ENCODE peak calls at places on chromosomes 13 and 19, in four cellular contexts. X is activated CD8-positive, alpha-beta T cell treated with anti-CD3 and anti-CD28 coated beads, Interleukin-2, amount 10 ng/mL, durations not matched to agents 7 days and 5 days; U is central memory CD8-positive, alpha-beta T cell; L is aorta. N is an unnamed sample.

GRCh38 chr19:16536130-16536529 is 6.1 kb downstream of the CHERP start:
- ATAC-seq in U (no peak), L (no peak), X (no peak), N (no peak)

GRCh38 chr13:81446441-81446840 is 1105.5 kb upstream of the SPRY2 start:
- ATAC-seq in X (no peak), U (no peak), L (no peak), N (no peak)

GRCh38 chr13:95176611-95177259 is 124.5 kb downstream of the ABCC4 start:
- ATAC-seq in X (peak), L (no peak), U (no peak), N (no peak)

GRCh38 chr19:43625918-43626579 is 6.6 kb upstream of the ZNF428 start:
- ATAC-seq in U (no peak), L (no peak), X (no peak), N (no peak)

GRCh38 chr19:3350014-3350663 is 16.2 kb upstream of the NFIC start:
- ATAC-seq in U (no peak), L (no peak), X (no peak), N (no peak)

GRCh38 chr19:40242480-40242879 is 16.0 kb upstream of the CCNP start:
- ATAC-seq in U (no peak), L (no peak), X (no peak), N (no peak)

GRCh38 chr19:55678121-55678671 is 3.2 kb downstream of the EPN1 start:
- ATAC-seq in X (no peak), L (no peak), U (no peak), N (peak)

GRCh38 chr13:64639206-64639605 is 2590.9 kb downstream of the PCDH9 start:
- ATAC-seq in U (no peak), X (no peak), L (no peak), N (no peak)

GRCh38 chr13:79382545-79383275 is 23.3 kb downstream of the RBM26 start:
- ATAC-seq in X (peak), L (no peak), U (peak), N (peak)

GRCh38 chr19:46716013-46716671 is 772 bp downstream of the PRKD2 start:
- ATAC-seq in X (no peak), U (no peak), L (no peak), N (no peak)

GRCh38 chr13:36421447-36421846 is 10.8 kb upstream of the CCNA1 start:
- ATAC-seq in X (no peak), U (no peak), L (no peak), N (no peak)

GRCh38 chr13:98652721-98653470 is 76.0 kb upstream of the STK24 start:
- ATAC-seq in X (no peak), U (no peak), L (no peak), N (no peak)

GRCh38 chr19:38831142-38831605 is 420 bp downstream of the ECH1 start:
- ATAC-seq in L (peak), U (peak), X (peak), N (peak)

GRCh38 chr19:2231621-2232221 is 4.4 kb downstream of the PLEKHJ1 start:
- ATAC-seq in L (no peak), X (no peak), U (no peak), N (no peak)

GRCh38 chr13:60433505-60433904 is 36.5 kb downstream of the TDRD3 start:
- ATAC-seq in X (no peak), L (peak), U (no peak), N (no peak)

GRCh38 chr19:38277549-38277948 is 13.2 kb downstream of the SPINT2 start:
- ATAC-seq in L (peak), X (no peak), U (no peak), N (no peak)

GRCh38 chr13:24124789-24125476 is 35.6 kb upstream of the SPATA13 start:
- ATAC-seq in X (no peak), L (peak), U (no peak), N (peak)

GRCh38 chr19:54551950-54552912 is 21.4 kb upstream of the LILRA2 start:
- ATAC-seq in L (no peak), X (no peak), U (no peak), N (peak)

GRCh38 chr19:8573316-8573715 is 3.9 kb downstream of the MYO1F start:
- ATAC-seq in X (no peak), L (no peak), U (no peak), N (no peak)

GRCh38 chr19:23823952-23824389 is 65.3 kb upstream of the ZNF681 start:
- ATAC-seq in X (peak), L (no peak), U (no peak), N (peak)

GRCh38 chr19:48363500-48363809 is 285 bp downstream of the TMEM143 start:
- ATAC-seq in L (peak), X (peak), U (no peak), N (peak)

GRCh38 chr19:40410030-40410389 is 3.2 kb downstream of the PRX start:
- ATAC-seq in L (no peak), U (no peak), X (no peak), N (peak)

GRCh38 chr13:30121244-30121643 is 186.1 kb downstream of the KATNAL1 start:
- ATAC-seq in U (no peak), X (no peak), L (no peak), N (no peak)

GRCh38 chr19:39307822-39308530 is 11.8 kb downstream of the IFNL1 start:
- ATAC-seq in U (no peak), L (no peak), X (no peak), N (no peak)

GRCh38 chr19:47226426-47227346 is 4.3 kb downstream of the BBC3 start:
- ATAC-seq in L (peak), X (peak), U (no peak), N (peak)

GRCh38 chr13:23658929-23659541 is 88.8 kb downstream of the TNFRSF19 start:
- ATAC-seq in L (peak), U (no peak), X (no peak), N (no peak)

GRCh38 chr19:9986787-9987281 is 23.5 kb downstream of the COL5A3 start:
- ATAC-seq in X (no peak), L (peak), U (no peak), N (no peak)

GRCh38 chr13:28954810-28955209 is 134.7 kb downstream of the MTUS2 start:
- ATAC-seq in L (no peak), X (no peak), U (no peak), N (no peak)

GRCh38 chr13:91042870-91043269 is 304.6 kb upstream of the MIR17HG start:
- ATAC-seq in L (no peak), X (no peak), U (no peak), N (no peak)

GRCh38 chr13:51666839-51667238 is 82.6 kb downstream of the WDFY2 start:
- ATAC-seq in X (no peak), U (no peak), L (no peak), N (no peak)

N was measured in stimulated activated memory B cell treated with anti-CD40 and anti-IgM and Interleukin-4, amounts not matched to agents 10 μg/mL and 1 μg/mL and 100 μg/mL, for 72 hours.